ENCODE peak calls at places on chromosomes 2 and 18, in five cellular contexts. A is left cardiac atrium, O is NCI-H2081, W is choroid plexus epithelial cell, C is T-helper 9 cell. Z is an unnamed sample.

GRCh38 chr18:12857215-12857924 is 26.7 kb downstream of the PTPN2 start:
- DNase-seq in A (no peak), O (no peak), W (no peak), C (no peak), Z (no peak)

GRCh38 chr2:103169856-103170255 is 408.0 kb downstream of the TMEM182 start:
- DNase-seq in A (no peak), O (no peak), W (no peak), C (no peak), Z (no peak)

GRCh38 chr2:160241251-160242137 is 41.4 kb upstream of the ITGB6 start:
- DNase-seq in A (peak; percentile 60), O (peak; percentile 11), W (peak; percentile 80), C (no peak), Z (peak; percentile 90)

GRCh38 chr18:61551586-61551985 is 218.4 kb downstream of the CDH20 start:
- DNase-seq in A (no peak), O (peak; percentile 72), W (peak; percentile 94), C (no peak), Z (peak; percentile 60)

GRCh38 chr2:27041708-27042107 is 8.9 kb downstream of the TMEM214 start:
- DNase-seq in A (no peak), O (peak; percentile 24), W (no peak), C (no peak), Z (no peak)

GRCh38 chr2:17628349-17629261 is 88.1 kb downstream of the VSNL1 start:
- DNase-seq in A (no peak), O (no peak), W (peak; percentile 42), C (no peak), Z (no peak)

GRCh38 chr2:239805414-239805813 is 219.7 kb downstream of the NDUFA10 start:
- DNase-seq in A (no peak), O (no peak), W (no peak), C (no peak), Z (no peak)

GRCh38 chr18:79924814-79925655 is 26.4 kb downstream of the SLC66A2 start:
- DNase-seq in A (no peak), O (peak; percentile 78), W (peak; percentile 21), C (no peak), Z (no peak)

GRCh38 chr18:37309059-37309458 is 256.5 kb downstream of the CELF4 start:
- DNase-seq in A (no peak), O (peak; percentile 24), W (peak; percentile 21), C (no peak), Z (no peak)

GRCh38 chr18:76823574-76823973 is 1.2 kb downstream of the ZNF236 start:
- DNase-seq in A (no peak), O (no peak), W (no peak), C (no peak), Z (peak; percentile 26)

GRCh38 chr2:118539290-118539689 is 308.2 kb downstream of the EN1 start:
- DNase-seq in A (peak; percentile 26), O (no peak), W (peak; percentile 60), C (no peak), Z (peak; percentile 17)

GRCh38 chr2:196316050-196316430 is 144.7 kb upstream of the STK17B start:
- DNase-seq in A (no peak), O (no peak), W (no peak), C (no peak), Z (no peak)

GRCh38 chr2:85420743-85421705 is 2.5 kb downstream of the SH2D6 start:
- DNase-seq in A (peak; percentile 92), O (peak; percentile 83), W (peak; percentile 72), C (peak; percentile 91), Z (peak; percentile 92)

GRCh38 chr18:63346031-63346430 is 21.0 kb downstream of the KDSR start:
- DNase-seq in A (peak; percentile 63), O (no peak), W (no peak), C (no peak), Z (peak; percentile 81)

Z was measured in adrenal gland.